ENCODE peak calls at places on chromosomes 7 and 10, in six cellular contexts. Z is heart right ventricle; M is left lung; A is CD8-positive, alpha-beta T cell; P is GM23338; R is WERI-Rb-1. F is an unnamed sample.

GRCh38 chr7:103447073-103447960 is 1.3 kb upstream of the SLC26A5 start:
- DNase-seq in Z (peak; percentile 16), M (no peak), A (no peak), P (peak; percentile 94), R (peak; percentile 70), F (no peak)

GRCh38 chr10:17742918-17743317 is 9.1 kb upstream of the TMEM236 start:
- DNase-seq in Z (peak; percentile 58), M (no peak), A (peak; percentile 44), P (peak; percentile 66), R (peak; percentile 33), F (peak; percentile 70)

GRCh38 chr7:101792051-101792651 is 25.3 kb upstream of the CUX1 start:
- DNase-seq in Z (peak; percentile 29), M (no peak), A (no peak), P (no peak), R (no peak), F (no peak)

GRCh38 chr7:90597527-90597871 is 1.4 kb downstream of the CDK14 start:
- DNase-seq in Z (no peak), M (no peak), A (no peak), P (no peak), R (no peak), F (no peak)

GRCh38 chr7:12588259-12588904 is 17.9 kb downstream of the SCIN start:
- DNase-seq in Z (no peak), M (no peak), A (no peak), P (no peak), R (no peak), F (no peak)

GRCh38 chr10:106636781-106637491 is 527.6 kb downstream of the SORCS1 start:
- DNase-seq in Z (no peak), M (no peak), A (no peak), P (no peak), R (no peak), F (no peak)

GRCh38 chr7:109476409-109476808 is 906.7 kb downstream of the DNAJB9 start:
- DNase-seq in Z (no peak), M (no peak), A (no peak), P (no peak), R (no peak), F (no peak)

GRCh38 chr10:70903262-70903921 is 15.0 kb upstream of the PCBD1 start:
- DNase-seq in Z (peak; percentile 77), M (no peak), A (no peak), P (peak; percentile 82), R (peak; percentile 78), F (no peak)

GRCh38 chr7:40859965-40860543 is 725.2 kb downstream of the SUGCT start:
- DNase-seq in Z (peak; percentile 24), M (peak; percentile 67), A (no peak), P (no peak), R (no peak), F (no peak)

GRCh38 chr7:149598721-149599308 is 101.2 kb upstream of the ZNF746 start:
- DNase-seq in Z (no peak), M (no peak), A (no peak), P (peak; percentile 70), R (peak; percentile 38), F (no peak)

GRCh38 chr10:88194041-88194887 is 330.8 kb downstream of the PTEN start:
- DNase-seq in Z (no peak), M (no peak), A (peak; percentile 22), P (no peak), R (no peak), F (no peak)

GRCh38 chr10:100315603-100316002 is 14.4 kb downstream of the PKD2L1 start:
- DNase-seq in Z (no peak), M (no peak), A (no peak), P (no peak), R (no peak), F (no peak)

GRCh38 chr7:44213872-44214595 is 13.3 kb downstream of the YKT6 start:
- DNase-seq in Z (no peak), M (no peak), A (no peak), P (peak; percentile 89), R (peak; percentile 79), F (no peak)

GRCh38 chr10:123351715-123352114 is 197.5 kb downstream of the BUB3 start:
- DNase-seq in Z (no peak), M (no peak), A (no peak), P (no peak), R (no peak), F (no peak)

GRCh38 chr10:79308969-79309665 is 38.2 kb upstream of the PPIF start:
- DNase-seq in Z (no peak), M (peak; percentile 60), A (no peak), P (no peak), R (no peak), F (peak; percentile 41)

GRCh38 chr7:11290859-11291258 is 317.2 kb downstream of the PHF14 start:
- DNase-seq in Z (no peak), M (no peak), A (no peak), P (no peak), R (no peak), F (no peak)

GRCh38 chr7:105594034-105594433 is 12.7 kb upstream of the EFCAB10 start:
- DNase-seq in Z (no peak), M (no peak), A (no peak), P (peak; percentile 48), R (peak; percentile 68), F (no peak)

GRCh38 chr10:84924131-84924530 is 595.7 kb downstream of the CCSER2 start:
- DNase-seq in Z (no peak), M (no peak), A (no peak), P (no peak), R (no peak), F (no peak)

GRCh38 chr7:150367677-150368097 is 935 bp upstream of the REPIN1 start:
- DNase-seq in Z (no peak), M (no peak), A (no peak), P (no peak), R (no peak), F (no peak)

GRCh38 chr10:71848325-71849277 is 2.5 kb downstream of the PSAP start:
- DNase-seq in Z (no peak), M (no peak), A (no peak), P (peak; percentile 27), R (no peak), F (no peak)

GRCh38 chr7:120837599-120837998 is 20.3 kb downstream of the TSPAN12 start:
- DNase-seq in Z (no peak), M (no peak), A (no peak), P (no peak), R (no peak), F (no peak)

GRCh38 chr7:107666804-107667203 is 6.2 kb downstream of the SLC26A4 start:
- DNase-seq in Z (no peak), M (no peak), A (no peak), P (no peak), R (no peak), F (no peak)

GRCh38 chr10:102268333-102268999 is 23.1 kb downstream of the GBF1 start:
- DNase-seq in Z (no peak), M (no peak), A (no peak), P (no peak), R (no peak), F (no peak)

GRCh38 chr7:47635091-47636090 is 53.5 kb upstream of the TNS3 start:
- DNase-seq in Z (no peak), M (peak; percentile 88), A (no peak), P (peak; percentile 50), R (no peak), F (peak; percentile 68)

GRCh38 chr10:117503170-117503885 is 39.2 kb upstream of the EMX2 start:
- DNase-seq in Z (no peak), M (no peak), A (no peak), P (no peak), R (no peak), F (no peak)

DNA sequence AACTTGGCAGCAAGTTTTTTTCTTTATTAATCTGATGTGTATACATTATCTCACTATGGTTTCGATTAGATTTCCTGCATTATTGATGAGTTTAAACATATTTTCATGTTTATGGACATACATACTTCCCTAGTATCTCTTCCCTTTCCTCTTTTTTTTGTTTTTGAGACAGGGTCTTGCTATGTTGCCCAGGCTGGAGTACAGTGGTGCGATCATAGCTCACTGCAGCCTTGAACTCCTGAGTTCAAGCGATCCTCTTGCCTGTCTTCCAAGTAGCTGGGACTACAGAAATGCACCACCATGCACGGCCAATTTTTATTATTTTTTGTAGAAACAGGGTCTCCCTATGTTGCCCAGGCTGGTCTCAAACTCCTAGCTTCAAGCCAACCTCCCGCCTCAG is 18.9 kb downstream of the BAZ1B start:
- DNase-seq in Z (no peak), M (no peak), A (no peak), P (no peak), R (no peak), F (no peak)
- H3K36me3 ChIP-seq in Z (peaks cover 9% of the 10 kb centered on the region), M (no peaks in the 10 kb centered on the region), A (peaks cover 51% of the 10 kb centered on the region), P (peaks cover 84% of the 10 kb centered on the region), R (peaks cover 98% of the 10 kb centered on the region), F (peaks cover 99% of the 10 kb centered on the region)

GRCh38 chr10:86141896-86142295 is 224.7 kb downstream of the GRID1 start:
- DNase-seq in Z (no peak), M (no peak), A (no peak), P (no peak), R (no peak), F (no peak)

GRCh38 chr10:86137561-86137960 is 229.0 kb downstream of the GRID1 start:
- DNase-seq in Z (no peak), M (no peak), A (no peak), P (no peak), R (no peak), F (no peak)

GRCh38 chr10:86138551-86139065 is 228.0 kb downstream of the GRID1 start:
- DNase-seq in Z (no peak), M (no peak), A (no peak), P (no peak), R (no peak), F (no peak)

GRCh38 chr10:86135191-86135590 is 231.4 kb downstream of the GRID1 start:
- DNase-seq in Z (no peak), M (no peak), A (no peak), P (no peak), R (no peak), F (no peak)

GRCh38 chr10:86139066-86139657 is 227.4 kb downstream of the GRID1 start:
- DNase-seq in Z (no peak), M (no peak), A (no peak), P (peak; percentile 64), R (peak; percentile 63), F (no peak)
- TF ChIP-seq CTCF in Z (peak; percentile 19), M (peak; percentile 24), A (no peak), P (peak; percentile 75), R (peak; percentile 94), F (peak; percentile 24)

DNA sequence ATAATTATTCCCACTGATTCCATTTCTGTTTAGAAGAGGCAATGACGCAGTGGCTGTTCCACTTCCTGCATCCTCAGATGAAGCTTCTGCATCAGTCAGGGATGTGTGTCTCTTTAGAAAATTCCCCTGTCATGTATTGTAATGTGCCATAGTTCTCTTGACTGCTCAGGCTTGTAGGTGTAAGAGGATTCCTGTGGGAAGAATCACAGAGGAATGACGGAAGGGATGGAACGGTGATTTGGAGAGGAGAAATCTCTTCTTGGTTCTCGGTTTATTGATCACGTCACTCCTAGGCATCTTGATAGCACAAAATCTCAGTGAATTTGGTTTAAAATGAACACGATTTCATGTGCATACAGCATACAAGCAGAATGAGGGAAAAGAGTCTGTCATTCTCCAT is 69.8 kb upstream of the PRKCQ start:
- DNase-seq in Z (no peak), M (no peak), A (no peak), P (no peak), R (no peak), F (no peak)
- H3K27me3 ChIP-seq in Z (peaks cover 27% of the 10 kb centered on the region), M (no peaks in the 10 kb centered on the region), A (no peaks in the 10 kb centered on the region), P (no peaks in the 10 kb centered on the region), R (no peaks in the 10 kb centered on the region), F (peaks cover 4% of the 10 kb centered on the region)

DNA sequence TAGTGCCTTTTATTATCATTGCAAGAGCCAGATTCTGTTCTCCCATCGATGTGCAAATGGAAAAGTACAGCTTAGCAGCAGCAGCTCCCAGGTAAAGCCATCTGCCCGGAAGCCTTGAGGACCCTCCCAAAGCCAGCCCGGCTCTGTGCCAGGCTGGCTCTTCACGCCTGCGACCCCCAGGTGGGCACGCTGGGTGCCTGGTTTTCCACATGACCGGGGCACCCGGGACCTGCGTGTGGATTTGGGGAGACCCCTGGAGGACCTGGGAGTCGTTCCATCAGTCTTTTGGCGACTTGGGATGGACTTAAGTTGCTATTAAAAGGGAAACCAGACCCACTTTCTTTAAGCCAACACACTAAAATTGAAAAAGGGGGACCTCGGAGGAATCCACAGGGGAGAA is 196.5 kb downstream of the ZNF438 start:
- DNase-seq in Z (no peak), M (no peak), A (no peak), P (no peak), R (no peak), F (no peak)
- H3K36me3 ChIP-seq in Z (no peaks in the 10 kb centered on the region), M (no peaks in the 10 kb centered on the region), A (no peaks in the 10 kb centered on the region), P (no peaks in the 10 kb centered on the region), R (no peaks in the 10 kb centered on the region), F (no peaks in the 10 kb centered on the region)